ENCODE peak calls at places on chromosomes 1 and 21, in five cellular contexts. One of them, this sample, is unnamed.

GRCh38 chr1:57550092-57550491 is 126.2 kb upstream of the DAB1 start:
- DNase-seq in aorta: no peak
- DNase-seq in HFF-Myc: no peak
- DNase-seq in GM23248: no peak
- DNase-seq in ovary: no peak
- DNase-seq in this sample: no peak

GRCh38 chr1:156376958-156377919 is 8.2 kb downstream of the RHBG start:
- DNase-seq in aorta: no peak
- DNase-seq in HFF-Myc: no peak
- DNase-seq in GM23248: no peak
- DNase-seq in ovary: no peak
- DNase-seq in this sample: no peak

GRCh38 chr1:14630986-14631385 is 32.5 kb downstream of the KAZN start:
- DNase-seq in aorta: no peak
- DNase-seq in HFF-Myc: no peak
- DNase-seq in GM23248: no peak
- DNase-seq in ovary: no peak
- DNase-seq in this sample: no peak

GRCh38 chr21:31052489-31053142 is 14.3 kb upstream of the KRTAP19-8 start:
- DNase-seq in aorta: no peak
- DNase-seq in HFF-Myc: no peak
- DNase-seq in GM23248: no peak
- DNase-seq in ovary: no peak
- DNase-seq in this sample: no peak

GRCh38 chr1:29579821-29580425 is 343.6 kb downstream of the PTPRU start:
- DNase-seq in aorta: no peak
- DNase-seq in HFF-Myc: peak
- DNase-seq in GM23248: peak
- DNase-seq in ovary: no peak
- DNase-seq in this sample: peak

GRCh38 chr1:1777510-1777909 is 760 bp downstream of the NADK start:
- DNase-seq in aorta: no peak
- DNase-seq in HFF-Myc: no peak
- DNase-seq in GM23248: peak
- DNase-seq in ovary: peak
- DNase-seq in this sample: peak

GRCh38 chr1:115062542-115063004 is 26.7 kb downstream of the TSPAN2 start:
- DNase-seq in aorta: peak
- DNase-seq in HFF-Myc: no peak
- DNase-seq in GM23248: peak
- DNase-seq in ovary: no peak
- DNase-seq in this sample: no peak

GRCh38 chr1:110312188-110313121 is 26.7 kb upstream of the RBM15 start:
- DNase-seq in aorta: peak
- DNase-seq in HFF-Myc: no peak
- DNase-seq in GM23248: peak
- DNase-seq in ovary: peak
- DNase-seq in this sample: peak

GRCh38 chr1:116686723-116687368 is 19.3 kb upstream of the IGSF3 start:
- DNase-seq in aorta: no peak
- DNase-seq in HFF-Myc: no peak
- DNase-seq in GM23248: peak
- DNase-seq in ovary: no peak
- DNase-seq in this sample: no peak

GRCh38 chr1:204186597-204186996 is 9.7 kb downstream of the KISS1 start:
- DNase-seq in aorta: no peak
- DNase-seq in HFF-Myc: no peak
- DNase-seq in GM23248: no peak
- DNase-seq in ovary: no peak
- DNase-seq in this sample: no peak

GRCh38 chr1:54835131-54835898 is 34.2 kb upstream of the TTC22 start:
- DNase-seq in aorta: no peak
- DNase-seq in HFF-Myc: no peak
- DNase-seq in GM23248: no peak
- DNase-seq in ovary: no peak
- DNase-seq in this sample: no peak

GRCh38 chr1:167136191-167136614 is 42.3 kb downstream of the STYXL2 start:
- DNase-seq in aorta: no peak
- DNase-seq in HFF-Myc: peak
- DNase-seq in GM23248: peak
- DNase-seq in ovary: no peak
- DNase-seq in this sample: peak

GRCh38 chr1:246317723-246318359 is 189.2 kb downstream of the SMYD3 start:
- DNase-seq in aorta: no peak
- DNase-seq in HFF-Myc: no peak
- DNase-seq in GM23248: peak
- DNase-seq in ovary: no peak
- DNase-seq in this sample: peak

GRCh38 chr1:14897080-14897449 is 256.5 kb upstream of the TMEM51 start:
- DNase-seq in aorta: no peak
- DNase-seq in HFF-Myc: no peak
- DNase-seq in GM23248: peak
- DNase-seq in ovary: no peak
- DNase-seq in this sample: peak

GRCh38 chr1:10617931-10618885 is 143.5 kb downstream of the PEX14 start:
- DNase-seq in aorta: no peak
- DNase-seq in HFF-Myc: no peak
- DNase-seq in GM23248: no peak
- DNase-seq in ovary: no peak
- DNase-seq in this sample: no peak

GRCh38 chr1:169103002-169103401 is 3.5 kb upstream of the ATP1B1 start:
- DNase-seq in aorta: no peak
- DNase-seq in HFF-Myc: no peak
- DNase-seq in GM23248: no peak
- DNase-seq in ovary: no peak
- DNase-seq in this sample: no peak
- H3K4me3 ChIP-seq in aorta: no peak
- H3K4me3 ChIP-seq in HFF-Myc: no peak
- H3K4me3 ChIP-seq in GM23248: no peak
- H3K4me3 ChIP-seq in ovary: no peak
- H3K4me3 ChIP-seq in this sample: no peak

GRCh38 chr1:98660941-98661543 is 479 bp upstream of the SNX7 start:
- DNase-seq in aorta: no peak
- DNase-seq in HFF-Myc: no peak
- DNase-seq in GM23248: peak
- DNase-seq in ovary: no peak
- DNase-seq in this sample: peak
- H3K4me3 ChIP-seq in aorta: peak
- H3K4me3 ChIP-seq in HFF-Myc: peak
- H3K4me3 ChIP-seq in GM23248: peak
- H3K4me3 ChIP-seq in ovary: peak
- H3K4me3 ChIP-seq in this sample: peak

DNA sequence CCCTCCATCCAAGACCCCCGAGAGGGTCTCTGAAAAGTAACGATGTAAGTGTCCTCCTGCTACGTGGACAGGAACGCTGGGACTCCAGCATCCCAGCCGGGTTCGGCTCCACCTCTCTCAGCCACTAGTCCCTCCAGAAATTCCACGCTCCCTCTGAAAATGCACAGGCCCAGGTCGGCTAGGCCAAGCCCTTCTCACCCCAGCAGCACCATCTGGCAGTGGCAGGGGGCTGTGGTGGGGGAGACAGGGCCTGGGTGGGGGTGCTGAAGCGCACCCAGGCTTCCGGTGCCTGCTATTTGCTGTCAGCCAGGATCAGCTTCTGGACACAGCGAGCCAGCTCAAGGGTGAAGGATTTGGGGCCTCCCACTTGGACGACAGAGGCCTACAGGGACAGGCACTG is 73.3 kb downstream of the ARHGEF16 start:
- DNase-seq in aorta: no peak
- DNase-seq in HFF-Myc: no peak
- DNase-seq in GM23248: no peak
- DNase-seq in ovary: no peak
- DNase-seq in this sample: no peak
- H3K4me3 ChIP-seq in aorta: no peak
- H3K4me3 ChIP-seq in HFF-Myc: no peak
- H3K4me3 ChIP-seq in GM23248: no peak
- H3K4me3 ChIP-seq in ovary: no peak
- H3K4me3 ChIP-seq in this sample: no peak

GRCh38 chr21:38733973-38734546 is 71.7 kb upstream of the ETS2 start:
- DNase-seq in aorta: peak
- DNase-seq in HFF-Myc: peak
- DNase-seq in GM23248: peak
- DNase-seq in ovary: peak
- DNase-seq in this sample: peak
- H3K4me3 ChIP-seq in aorta: no peak
- H3K4me3 ChIP-seq in HFF-Myc: no peak
- H3K4me3 ChIP-seq in GM23248: no peak
- H3K4me3 ChIP-seq in ovary: peak
- H3K4me3 ChIP-seq in this sample: peak

DNA sequence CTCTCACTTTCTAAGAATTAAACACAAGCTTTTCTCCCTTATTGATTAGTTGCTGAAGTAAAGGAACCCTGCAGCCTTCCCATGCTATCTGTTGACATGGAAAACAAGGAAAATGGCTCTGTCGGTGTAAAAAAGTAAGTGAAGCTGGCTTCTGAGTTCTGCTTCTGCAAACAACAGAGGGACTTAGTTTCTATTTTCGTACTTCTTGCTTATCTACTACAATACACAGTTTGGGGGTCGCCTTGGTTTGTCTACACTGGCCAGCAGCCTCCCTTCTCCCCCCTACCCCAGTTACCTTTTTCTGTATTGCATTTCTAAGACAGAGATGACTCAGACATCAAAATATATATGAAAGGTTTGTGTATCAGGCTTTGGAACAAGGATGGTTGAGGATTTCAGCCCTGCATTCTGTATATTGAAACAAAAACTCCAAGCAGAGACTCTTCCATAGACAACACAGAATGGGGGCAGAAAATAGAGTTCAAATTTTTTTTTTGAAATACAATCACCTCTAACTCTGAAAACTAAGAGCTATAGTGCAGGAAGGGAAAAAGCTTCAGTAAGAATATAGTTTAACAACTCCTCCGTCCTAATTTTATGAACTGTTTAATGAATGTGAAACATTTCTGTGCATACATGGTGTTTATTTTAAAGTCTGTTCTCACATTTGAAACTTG is 1.8 kb downstream of the SAMD13 start:
- DNase-seq in aorta: no peak
- DNase-seq in HFF-Myc: no peak
- DNase-seq in GM23248: peak
- DNase-seq in ovary: no peak
- DNase-seq in this sample: peak
- H3K4me3 ChIP-seq in aorta: peak
- H3K4me3 ChIP-seq in HFF-Myc: peak
- H3K4me3 ChIP-seq in GM23248: peak
- H3K4me3 ChIP-seq in ovary: peak
- H3K4me3 ChIP-seq in this sample: peak

GRCh38 chr1:201396859-201397464 is 2.2 kb downstream of the LAD1 start:
- DNase-seq in aorta: no peak
- DNase-seq in HFF-Myc: no peak
- DNase-seq in GM23248: no peak
- DNase-seq in ovary: no peak
- DNase-seq in this sample: no peak
- H3K4me3 ChIP-seq in aorta: no peak
- H3K4me3 ChIP-seq in HFF-Myc: no peak
- H3K4me3 ChIP-seq in GM23248: no peak
- H3K4me3 ChIP-seq in ovary: no peak
- H3K4me3 ChIP-seq in this sample: no peak

GRCh38 chr1:179127163-179127895 is 45.5 kb downstream of the TOR3A start:
- DNase-seq in aorta: no peak
- DNase-seq in HFF-Myc: no peak
- DNase-seq in GM23248: peak
- DNase-seq in ovary: no peak
- DNase-seq in this sample: peak

GRCh38 chr1:179128520-179128919 is 46.6 kb downstream of the TOR3A start:
- DNase-seq in aorta: no peak
- DNase-seq in HFF-Myc: no peak
- DNase-seq in GM23248: no peak
- DNase-seq in ovary: no peak
- DNase-seq in this sample: no peak

GRCh38 chr1:179126338-179127060 is 44.6 kb downstream of the TOR3A start:
- DNase-seq in aorta: peak
- DNase-seq in HFF-Myc: no peak
- DNase-seq in GM23248: no peak
- DNase-seq in ovary: no peak
- DNase-seq in this sample: peak

GRCh38 chr1:179124866-179125265 is 43.0 kb downstream of the TOR3A start:
- DNase-seq in aorta: no peak
- DNase-seq in HFF-Myc: no peak
- DNase-seq in GM23248: peak
- DNase-seq in ovary: no peak
- DNase-seq in this sample: peak

GRCh38 chr1:179129702-179130473 is 48.0 kb downstream of the TOR3A start:
- DNase-seq in aorta: no peak
- DNase-seq in HFF-Myc: no peak
- DNase-seq in GM23248: peak
- DNase-seq in ovary: no peak
- DNase-seq in this sample: peak
- H3K4me3 ChIP-seq in aorta: no peak
- H3K4me3 ChIP-seq in HFF-Myc: no peak
- H3K4me3 ChIP-seq in GM23248: peak
- H3K4me3 ChIP-seq in ovary: no peak
- H3K4me3 ChIP-seq in this sample: no peak

GRCh38 chr1:43531453-43531905 is 796 bp downstream of the PTPRF start:
- DNase-seq in aorta: no peak
- DNase-seq in HFF-Myc: no peak
- DNase-seq in GM23248: peak
- DNase-seq in ovary: peak
- DNase-seq in this sample: no peak
- H3K4me3 ChIP-seq in aorta: peak
- H3K4me3 ChIP-seq in HFF-Myc: peak
- H3K4me3 ChIP-seq in GM23248: peak
- H3K4me3 ChIP-seq in ovary: peak
- H3K4me3 ChIP-seq in this sample: peak

This sample was measured in fibroblast of pulmonary artery.